ENCODE peak calls at places on chromosome 17, in four cellular contexts. One of them, this sample, is unnamed.

GRCh38 chr17:40996829-40997228 is 2.9 kb upstream of the KRTAP3-3 start:
- DNase-seq in GM20000: no peak
- DNase-seq in neural crest cell: no peak
- DNase-seq in A549: no peak
- DNase-seq in this sample: no peak

GRCh38 chr17:69047368-69048263 is 13.1 kb downstream of the ABCA9 start:
- DNase-seq in GM20000: no peak
- DNase-seq in neural crest cell: no peak
- DNase-seq in A549: no peak
- DNase-seq in this sample: no peak

GRCh38 chr17:58693751-58694150 is 1.3 kb downstream of the RAD51C start:
- DNase-seq in GM20000: no peak
- DNase-seq in neural crest cell: no peak
- DNase-seq in A549: no peak
- DNase-seq in this sample: no peak

GRCh38 chr17:44417553-44417952 is 28.1 kb upstream of the ITGA2B start:
- DNase-seq in GM20000: peak
- DNase-seq in neural crest cell: no peak
- DNase-seq in A549: no peak
- DNase-seq in this sample: no peak

GRCh38 chr17:71032746-71033273 is 863.5 kb downstream of the KCNJ2 start:
- DNase-seq in GM20000: no peak
- DNase-seq in neural crest cell: peak
- DNase-seq in A549: no peak
- DNase-seq in this sample: no peak

GRCh38 chr17:57649731-57650484 is 95.2 kb downstream of the CCDC182 start:
- DNase-seq in GM20000: no peak
- DNase-seq in neural crest cell: no peak
- DNase-seq in A549: peak
- DNase-seq in this sample: no peak

GRCh38 chr17:550776-551175 is 163.9 kb downstream of the VPS53 start:
- DNase-seq in GM20000: no peak
- DNase-seq in neural crest cell: no peak
- DNase-seq in A549: no peak
- DNase-seq in this sample: no peak

GRCh38 chr17:65023791-65024190 is 32.7 kb downstream of the GNA13 start:
- DNase-seq in GM20000: no peak
- DNase-seq in neural crest cell: no peak
- DNase-seq in A549: no peak
- DNase-seq in this sample: no peak

GRCh38 chr17:2049333-2050245 is 5.3 kb upstream of the HIC1 start:
- DNase-seq in GM20000: peak
- DNase-seq in neural crest cell: peak
- DNase-seq in A549: peak
- DNase-seq in this sample: peak

GRCh38 chr17:64003526-64004121 is 5.5 kb downstream of the PRR29 start:
- DNase-seq in GM20000: peak
- DNase-seq in neural crest cell: no peak
- DNase-seq in A549: no peak
- DNase-seq in this sample: no peak

GRCh38 chr17:80957461-80957941 is 34.1 kb upstream of the CHMP6 start:
- DNase-seq in GM20000: no peak
- DNase-seq in neural crest cell: no peak
- DNase-seq in A549: no peak
- DNase-seq in this sample: no peak

GRCh38 chr17:83103200-83103937 is 24.0 kb downstream of the METRNL start:
- DNase-seq in GM20000: no peak
- DNase-seq in neural crest cell: no peak
- DNase-seq in A549: peak
- DNase-seq in this sample: no peak

GRCh38 chr17:56977673-56978395 is at the start of gene SCPEP1:
- DNase-seq in GM20000: peak
- DNase-seq in neural crest cell: peak
- DNase-seq in A549: peak
- DNase-seq in this sample: peak

GRCh38 chr17:56451629-56452028 is 141.9 kb upstream of the NOG start:
- DNase-seq in GM20000: no peak
- DNase-seq in neural crest cell: no peak
- DNase-seq in A549: no peak
- DNase-seq in this sample: no peak

GRCh38 chr17:1391577-1391976 is 8.4 kb downstream of the YWHAE start:
- DNase-seq in GM20000: no peak
- DNase-seq in neural crest cell: no peak
- DNase-seq in A549: no peak
- DNase-seq in this sample: no peak

GRCh38 chr17:40596261-40596919 is 31.1 kb upstream of the CCR7 start:
- DNase-seq in GM20000: no peak
- DNase-seq in neural crest cell: no peak
- DNase-seq in A549: peak
- DNase-seq in this sample: no peak

GRCh38 chr17:45402916-45403315 is 29.8 kb downstream of the ARHGAP27 start:
- DNase-seq in GM20000: no peak
- DNase-seq in neural crest cell: no peak
- DNase-seq in A549: no peak
- DNase-seq in this sample: no peak

GRCh38 chr17:31488264-31488981 is 96.9 kb downstream of the RAB11FIP4 start:
- DNase-seq in GM20000: peak
- DNase-seq in neural crest cell: no peak
- DNase-seq in A549: no peak
- DNase-seq in this sample: no peak

GRCh38 chr17:57407287-57408063 is 151.2 kb downstream of the MSI2 start:
- DNase-seq in GM20000: no peak
- DNase-seq in neural crest cell: peak
- DNase-seq in A549: no peak
- DNase-seq in this sample: no peak

GRCh38 chr17:68383443-68384321 is 73.6 kb downstream of the WIPI1 start:
- DNase-seq in GM20000: no peak
- DNase-seq in neural crest cell: no peak
- DNase-seq in A549: no peak
- DNase-seq in this sample: no peak

GRCh38 chr17:46027326-46028325 is 28.6 kb downstream of the STH start:
- DNase-seq in GM20000: no peak
- DNase-seq in neural crest cell: no peak
- DNase-seq in A549: no peak
- DNase-seq in this sample: no peak

GRCh38 chr17:46190763-46191162 is 2.5 kb downstream of the KANSL1 start:
- DNase-seq in GM20000: no peak
- DNase-seq in neural crest cell: no peak
- DNase-seq in A549: no peak
- DNase-seq in this sample: no peak

GRCh38 chr17:29219378-29220047 is 27.1 kb upstream of the CRYBA1 start:
- DNase-seq in GM20000: peak
- DNase-seq in neural crest cell: peak
- DNase-seq in A549: peak
- DNase-seq in this sample: peak

GRCh38 chr17:6496636-6497441 is 52.6 kb downstream of the PIMREG start:
- DNase-seq in GM20000: no peak
- DNase-seq in neural crest cell: no peak
- DNase-seq in A549: no peak
- DNase-seq in this sample: no peak

GRCh38 chr17:20280832-20281231 is 186.5 kb downstream of the LGALS9B start:
- DNase-seq in GM20000: no peak
- DNase-seq in neural crest cell: no peak
- DNase-seq in A549: no peak
- DNase-seq in this sample: no peak

GRCh38 chr17:69142473-69142802 is 743 bp upstream of the ABCA6 start:
- DNase-seq in GM20000: no peak
- DNase-seq in neural crest cell: no peak
- DNase-seq in A549: no peak
- DNase-seq in this sample: no peak

GRCh38 chr17:77606146-77606864 is 352.2 kb upstream of the TNRC6C start:
- DNase-seq in GM20000: no peak
- DNase-seq in neural crest cell: no peak
- DNase-seq in A549: no peak
- DNase-seq in this sample: no peak

GRCh38 chr17:77728871-77729270 is 229.6 kb upstream of the TNRC6C start:
- DNase-seq in GM20000: no peak
- DNase-seq in neural crest cell: no peak
- DNase-seq in A549: no peak
- DNase-seq in this sample: no peak

GRCh38 chr17:57344261-57344660 is 87.9 kb downstream of the MSI2 start:
- DNase-seq in GM20000: no peak
- DNase-seq in neural crest cell: no peak
- DNase-seq in A549: no peak
- DNase-seq in this sample: no peak

GRCh38 chr17:79664925-79665738 is 54.3 kb upstream of the RBFOX3 start:
- DNase-seq in GM20000: no peak
- DNase-seq in neural crest cell: no peak
- DNase-seq in A549: no peak
- DNase-seq in this sample: no peak

GRCh38 chr17:10360578-10360977 is 12.2 kb downstream of the MYH13 start:
- DNase-seq in GM20000: no peak
- DNase-seq in neural crest cell: no peak
- DNase-seq in A549: no peak
- DNase-seq in this sample: no peak

GRCh38 chr17:49494937-49495841 is at the start of gene NGFR:
- DNase-seq in GM20000: peak
- DNase-seq in neural crest cell: peak
- DNase-seq in A549: peak
- DNase-seq in this sample: peak

GRCh38 chr17:38544175-38544838 is 61.4 kb downstream of the SRCIN1 start:
- DNase-seq in GM20000: no peak
- DNase-seq in neural crest cell: no peak
- DNase-seq in A549: no peak
- DNase-seq in this sample: no peak

GRCh38 chr17:26962255-26963162 is 331.4 kb upstream of the WSB1 start:
- DNase-seq in GM20000: peak
- DNase-seq in neural crest cell: no peak
- DNase-seq in A549: no peak
- DNase-seq in this sample: no peak

GRCh38 chr17:32757963-32758362 is 119.0 kb downstream of the MYO1D start:
- DNase-seq in GM20000: no peak
- DNase-seq in neural crest cell: no peak
- DNase-seq in A549: no peak
- DNase-seq in this sample: no peak

GRCh38 chr17:81200695-81201580 is 21.8 kb downstream of the CEP131 start:
- DNase-seq in GM20000: peak
- DNase-seq in neural crest cell: peak
- DNase-seq in A549: peak
- DNase-seq in this sample: no peak

GRCh38 chr17:80063815-80064585 is 27.6 kb downstream of the CCDC40 start:
- DNase-seq in GM20000: no peak
- DNase-seq in neural crest cell: no peak
- DNase-seq in A549: peak
- DNase-seq in this sample: no peak

GRCh38 chr17:41145261-41145660 is 4.4 kb downstream of the KRTAP4-5 start:
- DNase-seq in GM20000: no peak
- DNase-seq in neural crest cell: no peak
- DNase-seq in A549: no peak
- DNase-seq in this sample: no peak

GRCh38 chr17:82583720-82584234 is 64.2 kb downstream of the FOXK2 start:
- DNase-seq in GM20000: no peak
- DNase-seq in neural crest cell: no peak
- DNase-seq in A549: no peak
- DNase-seq in this sample: no peak

GRCh38 chr17:61338000-61338864 is 61.4 kb upstream of the TBX2 start:
- DNase-seq in GM20000: no peak
- DNase-seq in neural crest cell: no peak
- DNase-seq in A549: peak
- DNase-seq in this sample: no peak

DNA sequence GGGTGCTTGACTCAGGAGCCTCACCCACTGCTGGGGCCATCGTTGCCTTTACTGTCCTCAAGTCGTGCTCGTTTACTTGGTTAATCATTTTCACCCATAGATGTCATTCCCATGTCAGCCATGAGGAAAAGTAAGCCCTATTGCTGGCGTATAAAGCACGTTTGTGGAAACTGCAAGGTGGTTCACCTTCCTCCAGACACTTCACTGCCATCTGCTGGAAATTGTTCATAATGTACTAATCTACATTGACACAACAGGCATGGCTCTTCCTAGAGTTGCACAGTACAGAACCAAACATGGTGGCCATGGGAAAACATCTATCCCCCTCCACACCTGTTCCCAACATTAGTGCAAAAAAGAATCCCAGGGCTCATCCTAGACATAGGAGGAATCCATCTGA is 116.6 kb downstream of the ZNF18 start:
- DNase-seq in GM20000: no peak
- DNase-seq in neural crest cell: no peak
- DNase-seq in A549: peak
- DNase-seq in this sample: no peak
- TF ChIP-seq CTCF in GM20000: no peak
- TF ChIP-seq CTCF in neural crest cell: peak
- TF ChIP-seq CTCF in A549: peak
- TF ChIP-seq CTCF in this sample: peak

GRCh38 chr17:47253541-47254402 is at the start of gene ITGB3:
- DNase-seq in GM20000: peak
- DNase-seq in neural crest cell: peak
- DNase-seq in A549: peak
- DNase-seq in this sample: no peak
- TF ChIP-seq CTCF in GM20000: peak
- TF ChIP-seq CTCF in neural crest cell: peak
- TF ChIP-seq CTCF in A549: peak
- TF ChIP-seq CTCF in this sample: peak

GRCh38 chr17:36133629-36134259 is 30.1 kb downstream of the CCL4 start:
- DNase-seq in GM20000: no peak
- DNase-seq in neural crest cell: no peak
- DNase-seq in A549: no peak
- DNase-seq in this sample: no peak

GRCh38 chr17:36131931-36132330 is 28.3 kb downstream of the CCL4 start:
- DNase-seq in GM20000: no peak
- DNase-seq in neural crest cell: no peak
- DNase-seq in A549: no peak
- DNase-seq in this sample: no peak

GRCh38 chr17:36129616-36130015 is 26.0 kb downstream of the CCL4 start:
- DNase-seq in GM20000: no peak
- DNase-seq in neural crest cell: no peak
- DNase-seq in A549: no peak
- DNase-seq in this sample: no peak

GRCh38 chr17:36132421-36132831 is 28.8 kb downstream of the CCL4 start:
- DNase-seq in GM20000: no peak
- DNase-seq in neural crest cell: no peak
- DNase-seq in A549: no peak
- DNase-seq in this sample: no peak

GRCh38 chr17:36131436-36131835 is 27.8 kb downstream of the CCL4 start:
- DNase-seq in GM20000: no peak
- DNase-seq in neural crest cell: no peak
- DNase-seq in A549: no peak
- DNase-seq in this sample: no peak
- TF ChIP-seq CTCF in GM20000: no peak
- TF ChIP-seq CTCF in neural crest cell: peak
- TF ChIP-seq CTCF in A549: no peak
- TF ChIP-seq CTCF in this sample: no peak

DNA sequence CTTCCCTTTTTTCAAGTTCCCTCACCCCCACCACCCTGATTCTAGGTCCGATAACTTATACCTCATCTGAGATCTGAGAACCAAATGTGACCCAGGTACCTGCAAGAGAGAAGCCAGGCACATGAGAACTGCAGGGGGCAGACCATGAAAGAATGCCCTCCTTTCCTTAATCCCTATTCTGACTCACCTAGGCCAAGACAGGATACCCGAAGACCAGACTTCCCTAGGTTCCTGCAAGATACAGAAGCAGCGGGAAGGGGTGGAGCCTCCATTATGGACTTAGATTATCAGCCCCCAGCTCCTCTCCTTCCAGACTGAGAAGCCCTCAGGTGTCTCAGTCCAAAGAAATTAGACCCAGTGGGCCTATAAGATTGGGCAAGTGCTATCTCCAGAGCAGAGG is 2.1 kb downstream of the KCNAB3 start:
- DNase-seq in GM20000: no peak
- DNase-seq in neural crest cell: no peak
- DNase-seq in A549: no peak
- DNase-seq in this sample: no peak
- TF ChIP-seq CTCF in GM20000: no peak
- TF ChIP-seq CTCF in neural crest cell: no peak
- TF ChIP-seq CTCF in A549: no peak
- TF ChIP-seq CTCF in this sample: no peak